ENCODE peak calls at places on chromosomes 6 and 20, in four cellular contexts. F is EL; J is NCI-H187; S is CD8-positive, alpha-beta memory T cell. A is an unnamed sample.

GRCh38 chr6:7975764-7976146 is 65.2 kb upstream of the TXNDC5 start:
- DNase-seq in F (no peak), S (no peak), J (no peak), A (no peak)

GRCh38 chr20:38165089-38165965 is at the start of gene TGM2:
- DNase-seq in S (peak), F (peak), J (no peak), A (peak)

GRCh38 chr6:40256831-40257230 is 322.6 kb upstream of the MOCS1 start:
- DNase-seq in F (no peak), J (no peak), S (no peak), A (no peak)

GRCh38 chr20:45890077-45890996 is 671 bp downstream of the NEURL2 start:
- DNase-seq in J (no peak), F (peak), S (peak), A (no peak)

GRCh38 chr6:168022488-168023321 is 25.2 kb downstream of the KIF25 start:
- DNase-seq in F (no peak), S (no peak), J (no peak), A (no peak)

GRCh38 chr6:70338775-70339174 is 35.9 kb upstream of the COL9A1 start:
- DNase-seq in S (no peak), J (no peak), F (no peak), A (no peak)

GRCh38 chr6:73632346-73632745 is 21.4 kb downstream of the SLC17A5 start:
- DNase-seq in J (no peak), S (no peak), F (no peak), A (no peak)

GRCh38 chr20:63619505-63619904 is 7.4 kb downstream of the GMEB2 start:
- DNase-seq in J (no peak), F (no peak), S (no peak), A (no peak)

GRCh38 chr20:20549699-20550098 is 162.7 kb downstream of the RALGAPA2 start:
- DNase-seq in S (no peak), F (peak), J (no peak), A (no peak)

GRCh38 chr6:41519305-41519747 is 26.9 kb upstream of the FOXP4 start:
- DNase-seq in J (no peak), S (no peak), F (no peak), A (no peak)

GRCh38 chr6:128131566-128131965 is 230.7 kb upstream of the THEMIS start:
- DNase-seq in J (no peak), S (no peak), F (peak), A (no peak)

GRCh38 chr6:32941412-32941784 is 570 bp upstream of the HLA-DMB start:
- DNase-seq in S (peak), F (no peak), J (peak), A (no peak)

GRCh38 chr6:166575190-166575589 is 11.3 kb downstream of the RAMACL start:
- DNase-seq in S (no peak), F (no peak), J (no peak), A (no peak)

GRCh38 chr6:43476744-43477143 is 626 bp upstream of the TJAP1 start:
- DNase-seq in S (no peak), F (no peak), J (no peak), A (no peak)

GRCh38 chr20:44210422-44211176 is at the start of gene OSER1:
- DNase-seq in J (peak), F (peak), S (peak), A (peak)